ENCODE peak calls at places on chromosomes 6 and 20, in ten cellular contexts. A is pancreas; S is NCI-H1417; E is right cardiac atrium; N is AG10803; Q is activated CD8-positive, alpha-beta memory T cell treated with anti-CD3 and anti-CD28 coated beads, Interleukin-2, amount 50 U/mL, for 48 hours; X is nucleus accumbens; Y is GM12891; B is hepatic stellate cell; I is activated T-cell treated with anti-CD3 and anti-CD28 coated beads, Interleukin-2, amount 50 U/mL, for 24 hours. J is an unnamed sample.

GRCh38 chr6:38997128-38997761 is 51.3 kb upstream of the GLP1R start:
- DNase-seq in I (peak), X (no peak), Q (peak), A (peak), B (peak), S (peak), Y (peak), E (peak), N (peak), J (no peak)

GRCh38 chr6:93516441-93516840 is 97.1 kb upstream of the EPHA7 start:
- DNase-seq in N (no peak), I (no peak), Q (no peak), B (no peak), S (no peak), E (no peak), Y (no peak), A (no peak), X (no peak), J (no peak)

GRCh38 chr6:111776236-111777189 is 96.7 kb downstream of the FYN start:
- DNase-seq in A (no peak), B (no peak), E (no peak), I (no peak), Q (no peak), Y (no peak), N (no peak), X (no peak), S (no peak), J (no peak)

GRCh38 chr6:12369781-12370262 is 79.7 kb downstream of the EDN1 start:
- DNase-seq in Q (no peak), I (no peak), S (no peak), A (no peak), E (no peak), B (no peak), Y (no peak), X (no peak), N (no peak), J (no peak)

GRCh38 chr20:51067792-51068191 is 44.9 kb upstream of the KCNG1 start:
- DNase-seq in N (no peak), X (no peak), Y (no peak), E (no peak), S (no peak), A (no peak), Q (no peak), B (no peak), I (no peak), J (no peak)

GRCh38 chr6:157036245-157036681 is 259.1 kb downstream of the ARID1B start:
- DNase-seq in N (peak), S (no peak), X (no peak), E (peak), Y (no peak), B (no peak), A (no peak), I (no peak), Q (no peak), J (no peak)

GRCh38 chr6:112683106-112683505 is 336.0 kb downstream of the RFPL4B start:
- DNase-seq in Y (no peak), A (no peak), N (no peak), E (no peak), S (no peak), Q (no peak), I (no peak), B (no peak), X (no peak), J (no peak)

GRCh38 chr20:24503352-24503931 is 34.0 kb downstream of the SYNDIG1 start:
- DNase-seq in S (no peak), A (no peak), Q (no peak), B (peak), Y (no peak), N (peak), E (peak), I (no peak), X (peak), J (no peak)

GRCh38 chr20:50302463-50303041 is 111.9 kb downstream of the CEBPB start:
- DNase-seq in E (peak), N (peak), B (peak), Y (no peak), X (no peak), Q (no peak), A (peak), I (no peak), S (no peak), J (no peak)

GRCh38 chr20:3925899-3926638 is 36.9 kb downstream of the PANK2 start:
- DNase-seq in Q (no peak), Y (no peak), S (no peak), B (no peak), N (no peak), X (no peak), E (no peak), I (no peak), A (no peak), J (no peak)

GRCh38 chr6:41878961-41879405 is 16.2 kb downstream of the USP49 start:
- DNase-seq in I (no peak), Q (no peak), B (no peak), S (no peak), N (peak), A (no peak), X (no peak), E (no peak), Y (no peak), J (no peak)